ENCODE peak calls at places on chromosomes 16 and 17, in eight cellular contexts. E, N, A, W, O, Q, P and B are unnamed samples.

GRCh38 chr17:33200587-33200986 is 92.5 kb downstream of the ASIC2 start:
- DNase-seq in E (no peak), N (peak), A (no peak), W (peak), O (no peak), Q (no peak), P (no peak), B (no peak)

GRCh38 chr17:71601894-71602504 is 518.8 kb upstream of the SOX9 start:
- DNase-seq in E (no peak), N (no peak), A (no peak), W (no peak), O (no peak), Q (no peak), P (no peak), B (no peak)

GRCh38 chr16:50408001-50408400 is 39.2 kb upstream of the BRD7 start:
- DNase-seq in E (no peak), N (no peak), A (no peak), W (no peak), O (no peak), Q (no peak), P (no peak), B (no peak)

GRCh38 chr17:76812248-76812647 is 56.0 kb upstream of the MGAT5B start:
- DNase-seq in E (no peak), N (no peak), A (no peak), W (no peak), O (no peak), Q (no peak), P (no peak), B (no peak)

GRCh38 chr16:2663553-2664521 is 18.5 kb upstream of the KCTD5 start:
- DNase-seq in E (no peak), N (peak), A (no peak), W (peak), O (no peak), Q (peak), P (peak), B (no peak)

GRCh38 chr17:52524238-52524637 is 365.7 kb upstream of the CA10 start:
- DNase-seq in E (no peak), N (no peak), A (no peak), W (no peak), O (no peak), Q (no peak), P (no peak), B (no peak)

GRCh38 chr17:38897176-38897575 is 27.3 kb downstream of the LASP1 start:
- DNase-seq in E (no peak), N (no peak), A (no peak), W (peak), O (no peak), Q (no peak), P (no peak), B (peak)

GRCh38 chr17:9255838-9256237 is 234.5 kb downstream of the NTN1 start:
- DNase-seq in E (no peak), N (no peak), A (no peak), W (no peak), O (no peak), Q (no peak), P (no peak), B (no peak)

GRCh38 chr17:27269978-27270377 is 23.9 kb upstream of the WSB1 start:
- DNase-seq in E (no peak), N (no peak), A (no peak), W (no peak), O (no peak), Q (no peak), P (no peak), B (no peak)

GRCh38 chr16:22782299-22782698 is 31.7 kb upstream of the HS3ST2 start:
- DNase-seq in E (no peak), N (no peak), A (no peak), W (no peak), O (no peak), Q (no peak), P (no peak), B (no peak)

GRCh38 chr17:49022391-49022941 is 25.3 kb downstream of the IGF2BP1 start:
- DNase-seq in E (peak), N (peak), A (no peak), W (peak), O (no peak), Q (no peak), P (no peak), B (no peak)

GRCh38 chr16:78915916-78916315 is 684.6 kb downstream of the MAF start:
- DNase-seq in E (no peak), N (no peak), A (no peak), W (no peak), O (no peak), Q (no peak), P (no peak), B (no peak)

GRCh38 chr17:50558955-50559614 is 1.4 kb upstream of the CACNA1G start:
- DNase-seq in E (no peak), N (no peak), A (peak), W (no peak), O (no peak), Q (no peak), P (no peak), B (no peak)

GRCh38 chr17:55660171-55660886 is 62.3 kb downstream of the TMEM100 start:
- DNase-seq in E (no peak), N (no peak), A (no peak), W (peak), O (no peak), Q (peak), P (no peak), B (peak)

GRCh38 chr17:2962729-2963128 is 100.7 kb downstream of the OR1D5 start:
- DNase-seq in E (no peak), N (no peak), A (no peak), W (no peak), O (no peak), Q (no peak), P (no peak), B (no peak)

GRCh38 chr17:5097101-5097834 is 14.4 kb downstream of the ZNF232 start:
- DNase-seq in E (no peak), N (no peak), A (peak), W (no peak), O (peak), Q (no peak), P (no peak), B (peak)

GRCh38 chr16:67632415-67633172 is 12.3 kb upstream of the CARMIL2 start:
- DNase-seq in E (no peak), N (no peak), A (no peak), W (peak), O (no peak), Q (no peak), P (no peak), B (no peak)

GRCh38 chr17:44082206-44082605 is 11.7 kb downstream of the G6PC3 start:
- DNase-seq in E (no peak), N (peak), A (no peak), W (no peak), O (no peak), Q (no peak), P (no peak), B (no peak)

GRCh38 chr16:77470851-77471250 is 36.0 kb upstream of the ADAMTS18 start:
- DNase-seq in E (no peak), N (no peak), A (no peak), W (no peak), O (no peak), Q (no peak), P (no peak), B (no peak)

GRCh38 chr16:56589141-56590039 is at the start of gene MT3:
- DNase-seq in E (no peak), N (peak), A (no peak), W (peak), O (no peak), Q (no peak), P (peak), B (no peak)

GRCh38 chr16:85663891-85664321 is 24.8 kb downstream of the GINS2 start:
- DNase-seq in E (no peak), N (no peak), A (no peak), W (no peak), O (peak), Q (no peak), P (no peak), B (no peak)

GRCh38 chr16:25011891-25012499 is 3.2 kb downstream of the ARHGAP17 start:
- DNase-seq in E (no peak), N (no peak), A (no peak), W (no peak), O (no peak), Q (no peak), P (no peak), B (no peak)

GRCh38 chr16:12406158-12406557 is 397.5 kb downstream of the CPPED1 start:
- DNase-seq in E (no peak), N (no peak), A (no peak), W (no peak), O (no peak), Q (no peak), P (no peak), B (no peak)

GRCh38 chr17:50511058-50511457 is 2.8 kb downstream of the MYCBPAP start:
- DNase-seq in E (no peak), N (peak), A (no peak), W (peak), O (no peak), Q (peak), P (peak), B (no peak)

GRCh38 chr17:51166987-51167931 is 1.0 kb downstream of the NME2 start:
- DNase-seq in E (peak), N (peak), A (peak), W (peak), O (peak), Q (peak), P (peak), B (no peak)

GRCh38 chr16:56895813-56896212 is 30.8 kb downstream of the SLC12A3 start:
- DNase-seq in E (no peak), N (no peak), A (no peak), W (no peak), O (no peak), Q (no peak), P (no peak), B (no peak)

GRCh38 chr17:2138768-2139167 is 83.9 kb downstream of the HIC1 start:
- DNase-seq in E (peak), N (peak), A (no peak), W (peak), O (peak), Q (peak), P (no peak), B (no peak)

GRCh38 chr17:5468075-5468473 is 708 bp downstream of the DHX33 start:
- DNase-seq in E (peak), N (no peak), A (peak), W (no peak), O (no peak), Q (no peak), P (peak), B (no peak)

GRCh38 chr17:13421581-13421980 is 180.1 kb downstream of the HS3ST3A1 start:
- DNase-seq in E (no peak), N (no peak), A (no peak), W (peak), O (no peak), Q (no peak), P (no peak), B (no peak)

GRCh38 chr17:13016881-13017622 is 775 bp downstream of the ELAC2 start:
- DNase-seq in E (no peak), N (no peak), A (no peak), W (peak), O (no peak), Q (peak), P (peak), B (no peak)

GRCh38 chr16:88566158-88566557 is 4.0 kb upstream of the ZC3H18 start:
- DNase-seq in E (no peak), N (peak), A (no peak), W (peak), O (no peak), Q (no peak), P (peak), B (no peak)

GRCh38 chr17:13182854-13183253 is 165.0 kb upstream of the ELAC2 start:
- DNase-seq in E (no peak), N (no peak), A (no peak), W (no peak), O (no peak), Q (no peak), P (no peak), B (no peak)